ENCODE peak calls at places on chromosome 1, in nine cellular contexts. F is bronchial epithelial cell; M is iris pigment epithelial cell; K is CD8-positive, alpha-beta T cell; V is Daoy; I is GM23338; R is germinal center; L is stimulated activated CD4-positive, alpha-beta T cell treated with anti-CD3 and anti-CD28 coated beads, Interleukin-4, amount 100 ng/mL, for 24 hours; A is stromal cell of bone marrow. Y is an unnamed sample.

GRCh38 chr1:232212248-232212647 is 417.7 kb downstream of the SIPA1L2 start:
- DNase-seq in A (no peak), R (no peak), V (no peak), M (no peak), F (no peak), I (no peak), L (no peak), K (no peak), Y (no peak)

GRCh38 chr1:27138927-27139326 is 16.0 kb downstream of the SLC9A1 start:
- DNase-seq in A (no peak), K (no peak), L (no peak), V (no peak), I (no peak), R (no peak), M (no peak), F (no peak), Y (no peak)

GRCh38 chr1:175901076-175901475 is 157.7 kb upstream of the TNR start:
- DNase-seq in L (no peak), A (no peak), K (no peak), V (no peak), F (no peak), I (no peak), M (no peak), R (no peak), Y (no peak)

GRCh38 chr1:182413969-182414368 is 13.5 kb upstream of the TEDDM1 start:
- DNase-seq in A (no peak), R (no peak), K (no peak), V (no peak), F (no peak), M (no peak), I (no peak), L (no peak), Y (no peak)

GRCh38 chr1:155648207-155649147 is 38.5 kb downstream of the MSTO1 start:
- DNase-seq in A (peak), K (no peak), V (peak), F (peak), I (peak), R (no peak), M (peak), L (no peak), Y (peak)

GRCh38 chr1:204304067-204304466 is 55.7 kb downstream of the PLEKHA6 start:
- DNase-seq in M (no peak), L (no peak), F (no peak), R (no peak), A (no peak), I (peak), K (no peak), V (peak), Y (no peak)

GRCh38 chr1:45945426-45945825 is 142.0 kb downstream of the MAST2 start:
- DNase-seq in R (no peak), M (peak), F (peak), I (no peak), L (no peak), K (no peak), A (no peak), V (no peak), Y (no peak)

GRCh38 chr1:1240822-1241587 is 5.5 kb downstream of the C1QTNF12 start:
- DNase-seq in M (no peak), K (no peak), R (no peak), L (no peak), I (no peak), V (peak), A (no peak), F (no peak), Y (no peak)

GRCh38 chr1:181383695-181384094 is 99.6 kb upstream of the CACNA1E start:
- DNase-seq in K (no peak), I (no peak), A (no peak), L (no peak), V (peak), R (no peak), F (peak), M (no peak), Y (no peak)

GRCh38 chr1:40316595-40317393 is at the start of gene COL9A2:
- DNase-seq in F (no peak), M (no peak), V (peak), A (no peak), L (peak), K (peak), I (peak), R (peak), Y (peak)

GRCh38 chr1:109397451-109398342 is at the start of gene SORT1:
- DNase-seq in M (peak), I (peak), L (peak), V (peak), F (peak), R (peak), K (peak), A (peak), Y (peak)

GRCh38 chr1:239719642-239720258 is 333.4 kb downstream of the CHRM3 start:
- DNase-seq in L (peak), F (no peak), M (peak), V (no peak), K (peak), I (no peak), R (no peak), A (no peak), Y (no peak)

GRCh38 chr1:200794506-200795065 is 55.9 kb downstream of the CAMSAP2 start:
- DNase-seq in R (no peak), F (no peak), L (no peak), V (no peak), K (no peak), I (no peak), M (no peak), A (no peak), Y (no peak)

GRCh38 chr1:152902676-152903075 is 5.7 kb upstream of the IVL start:
- DNase-seq in I (no peak), V (no peak), L (no peak), M (no peak), K (no peak), F (no peak), R (no peak), A (no peak), Y (no peak)

GRCh38 chr1:2003564-2004131 is at the start of gene CFAP74:
- DNase-seq in K (no peak), F (no peak), R (no peak), M (peak), V (peak), L (no peak), I (peak), A (no peak), Y (peak)

GRCh38 chr1:213474054-213474453 is 423.0 kb downstream of the RPS6KC1 start:
- DNase-seq in A (no peak), I (no peak), F (no peak), M (no peak), V (peak), K (no peak), R (no peak), L (no peak), Y (no peak)

GRCh38 chr1:202553560-202554038 is 156.7 kb downstream of the SYT2 start:
- DNase-seq in V (peak), F (no peak), R (peak), K (no peak), L (no peak), A (no peak), I (no peak), M (peak), Y (peak)

GRCh38 chr1:208919371-208919770 is 664.1 kb upstream of the CAMK1G start:
- DNase-seq in F (peak), K (no peak), M (no peak), L (no peak), I (no peak), V (no peak), A (no peak), R (no peak), Y (no peak)

GRCh38 chr1:233599542-233600073 is 14.3 kb upstream of the KCNK1 start:
- DNase-seq in L (no peak), V (no peak), F (no peak), A (no peak), R (no peak), K (no peak), I (no peak), M (no peak), Y (no peak)

GRCh38 chr1:190138266-190138665 is 339.4 kb downstream of the BRINP3 start:
- DNase-seq in F (peak), L (no peak), K (no peak), A (no peak), V (no peak), I (no peak), M (no peak), R (no peak), Y (no peak)

GRCh38 chr1:31957701-31958674 is 19.8 kb upstream of the PTP4A2 start:
- DNase-seq in K (peak), I (no peak), F (no peak), M (no peak), A (no peak), V (peak), R (no peak), L (peak), Y (no peak)

GRCh38 chr1:185646202-185646683 is 87.9 kb upstream of the HMCN1 start:
- DNase-seq in I (peak), F (peak), K (no peak), L (no peak), M (peak), R (no peak), A (peak), V (peak), Y (no peak)

GRCh38 chr1:159986531-159986930 is 32.5 kb upstream of the SLAMF9 start:
- DNase-seq in K (no peak), V (no peak), M (no peak), R (no peak), L (no peak), A (no peak), I (no peak), F (no peak), Y (no peak)

GRCh38 chr1:207217778-207218511 is 103.5 kb upstream of the CD55 start:
- DNase-seq in F (no peak), R (peak), I (no peak), L (no peak), V (no peak), M (no peak), K (no peak), A (no peak), Y (no peak)

GRCh38 chr1:30088594-30089556 is 634.5 kb downstream of the MATN1 start:
- DNase-seq in K (no peak), M (peak), R (no peak), V (peak), F (no peak), I (no peak), A (no peak), L (no peak), Y (peak)

GRCh38 chr1:46822248-46822826 is 23.5 kb downstream of the CYP4B1 start:
- DNase-seq in M (no peak), F (no peak), K (no peak), I (peak), L (no peak), V (no peak), R (no peak), A (no peak), Y (no peak)